ENCODE peak calls at places on chromosomes 2 and 18, in eight cellular contexts. T is naive thymus-derived CD4-positive, alpha-beta T cell; I is amygdala; C is stimulated activated CD8-positive, alpha-beta memory T cell treated with anti-CD3 and anti-CD28 coated beads, Interleukin-2, amount 100 ng/mL, for 48 hours; Y is B cell; A is choroid plexus epithelial cell; R is effector memory CD4-positive, alpha-beta T cell; U is D341Med. P is an unnamed sample.

GRCh38 chr18:28120811-28121210 is 56.1 kb downstream of the CDH2 start:
- DNase-seq in A (no peak), R (no peak), Y (no peak), U (no peak), T (no peak), C (no peak), I (no peak), P (no peak)

GRCh38 chr2:237191693-237192076 is 106.0 kb downstream of the COPS8 start:
- DNase-seq in C (no peak), U (no peak), R (no peak), Y (no peak), I (no peak), A (no peak), T (no peak), P (no peak)

GRCh38 chr18:26791676-26792075 is 73.8 kb downstream of the AQP4 start:
- DNase-seq in U (no peak), A (peak), T (no peak), I (no peak), C (no peak), Y (no peak), R (no peak), P (no peak)

GRCh38 chr2:105454801-105455485 is 56.1 kb upstream of the FHL2 start:
- DNase-seq in I (no peak), Y (peak), C (no peak), U (no peak), T (no peak), A (peak), R (no peak), P (no peak)

GRCh38 chr18:21991081-21991534 is 178.3 kb upstream of the GATA6 start:
- DNase-seq in I (no peak), R (no peak), U (no peak), Y (no peak), C (no peak), T (no peak), A (no peak), P (no peak)

GRCh38 chr2:139704606-139705005 is 924.4 kb upstream of the NXPH2 start:
- DNase-seq in I (no peak), U (no peak), Y (no peak), R (no peak), T (no peak), A (no peak), C (no peak), P (no peak)

GRCh38 chr2:33412920-33413319 is 63.5 kb upstream of the RASGRP3 start:
- DNase-seq in C (no peak), Y (peak), R (no peak), T (no peak), U (no peak), I (no peak), A (peak), P (no peak)

GRCh38 chr2:56871641-56872040 is 687.9 kb downstream of the CCDC85A start:
- DNase-seq in I (no peak), T (no peak), R (no peak), A (peak), U (no peak), C (no peak), Y (no peak), P (no peak)

GRCh38 chr18:63342206-63342605 is 22.6 kb upstream of the BCL2 start:
- DNase-seq in A (peak), Y (peak), U (peak), I (no peak), T (no peak), R (no peak), C (no peak), P (no peak)

GRCh38 chr2:218659258-218659987 is at the start of the genes BCS1L and ZNF142:
- DNase-seq in I (peak), Y (peak), A (peak), C (peak), U (peak), T (peak), R (peak), P (peak)

GRCh38 chr2:173400760-173401159 is 46.1 kb downstream of the CDCA7 start:
- DNase-seq in Y (peak), C (no peak), A (no peak), U (no peak), T (no peak), I (no peak), R (no peak), P (no peak)

GRCh38 chr2:19299032-19299431 is 59.4 kb downstream of the OSR1 start:
- DNase-seq in T (no peak), Y (no peak), U (no peak), I (no peak), R (no peak), C (no peak), A (peak), P (no peak)

GRCh38 chr2:12715878-12716249 is 872 bp upstream of the TRIB2 start:
- DNase-seq in C (peak), A (peak), T (peak), U (peak), I (no peak), R (peak), Y (peak), P (peak)

GRCh38 chr2:206800501-206801416 is 35.4 kb downstream of the FASTKD2 start:
- DNase-seq in R (peak), U (peak), T (peak), C (no peak), I (peak), A (peak), Y (peak), P (peak)

GRCh38 chr2:232367016-232367415 is 11.5 kb upstream of the ALPP start:
- DNase-seq in T (no peak), U (no peak), A (no peak), I (no peak), Y (no peak), C (no peak), R (no peak), P (no peak)

GRCh38 chr2:3805120-3805519 is 101.7 kb downstream of the DCDC2C start:
- DNase-seq in R (no peak), I (no peak), U (peak), A (no peak), T (no peak), C (no peak), Y (no peak), P (no peak)

GRCh38 chr2:185644828-185645227 is 93.8 kb upstream of the FSIP2 start:
- DNase-seq in R (no peak), C (no peak), Y (no peak), U (no peak), I (no peak), T (no peak), A (no peak), P (no peak)

GRCh38 chr2:108194409-108195132 is 45.2 kb upstream of the SULT1C3 start:
- DNase-seq in T (no peak), C (no peak), I (no peak), U (no peak), R (no peak), A (peak), Y (no peak), P (no peak)

GRCh38 chr2:146444987-146445386 is 1399.8 kb upstream of the ACVR2A start:
- DNase-seq in Y (no peak), U (no peak), A (no peak), C (no peak), R (no peak), I (no peak), T (no peak), P (no peak)

GRCh38 chr2:110101911-110102774 is 13.5 kb downstream of the MALL start:
- DNase-seq in T (no peak), I (no peak), C (no peak), Y (no peak), U (no peak), A (peak), R (no peak), P (no peak)

GRCh38 chr2:30625600-30626208 is 178.7 kb downstream of the LCLAT1 start:
- DNase-seq in I (no peak), U (no peak), C (no peak), T (no peak), A (no peak), Y (no peak), R (no peak), P (no peak)

GRCh38 chr2:200216310-200216709 is 90.2 kb upstream of the SPATS2L start:
- DNase-seq in U (no peak), Y (no peak), T (no peak), A (no peak), R (no peak), I (no peak), C (no peak), P (no peak)

GRCh38 chr2:177551989-177552413 is 159.4 kb downstream of the AGPS start:
- DNase-seq in A (peak), U (peak), R (no peak), I (no peak), T (no peak), Y (peak), C (peak), P (peak)

GRCh38 chr2:20668470-20668869 is 1.5 kb downstream of the GDF7 start:
- DNase-seq in I (no peak), C (no peak), U (no peak), A (no peak), R (no peak), T (no peak), Y (no peak), P (no peak)

GRCh38 chr2:20796374-20796791 is 26.5 kb downstream of the LDAH start:
- DNase-seq in T (no peak), A (peak), C (no peak), R (no peak), Y (no peak), U (no peak), I (no peak), P (no peak)

GRCh38 chr18:36786686-36787085 is 42.1 kb downstream of the TPGS2 start:
- DNase-seq in R (no peak), U (no peak), Y (no peak), T (no peak), C (no peak), I (no peak), A (peak), P (no peak)

GRCh38 chr2:239866778-239867177 is 158.4 kb downstream of the NDUFA10 start:
- DNase-seq in A (no peak), I (no peak), U (no peak), Y (no peak), T (no peak), R (no peak), C (no peak), P (no peak)

GRCh38 chr2:98465456-98466201 is 21.0 kb downstream of the INPP4A start:
- DNase-seq in R (peak), I (no peak), U (peak), C (peak), T (peak), Y (peak), A (peak), P (no peak)

GRCh38 chr2:85971369-85971768 is 82.6 kb upstream of the ST3GAL5 start:
- DNase-seq in U (no peak), R (no peak), A (peak), C (no peak), T (no peak), I (no peak), Y (no peak), P (no peak)

GRCh38 chr2:192162392-192163042 is 32.2 kb downstream of the TMEFF2 start:
- DNase-seq in I (no peak), R (peak), T (peak), U (peak), Y (peak), C (peak), A (peak), P (peak)

GRCh38 chr18:5461056-5461455 is 82.7 kb downstream of the EPB41L3 start:
- DNase-seq in I (no peak), R (no peak), T (no peak), C (no peak), Y (no peak), U (no peak), A (no peak), P (no peak)

GRCh38 chr2:119769645-119770044 is 9.9 kb downstream of the PTPN4 start:
- DNase-seq in T (no peak), I (no peak), U (no peak), Y (no peak), A (no peak), R (no peak), C (no peak), P (no peak)

P was measured in occipital lobe.